ENCODE peak calls at places on chromosomes 13 and 19, in nine cellular contexts. One of them, this sample, is unnamed.

GRCh38 chr13:72390909-72391308 is 336.5 kb downstream of the MZT1 start:
- DNase-seq in breast epithelium: peak; percentile 22
- DNase-seq in stimulated activated CD4-positive, alpha-beta T cell treated with anti-CD3 and anti-CD28 coated beads, Interleukin-15, amount 100 ng/mL, for 1 hour: no peak
- DNase-seq in NCI-H345: no peak
- DNase-seq in PC-3: peak; percentile 90
- DNase-seq in HT1080: peak; percentile 91
- DNase-seq in stimulated activated CD8-positive, alpha-beta memory T cell treated with anti-CD3 and anti-CD28 coated beads, Interleukin-15, amount 100 ng/mL, for 4 hours: no peak
- DNase-seq in activated CD4-positive, CD25-positive, alpha-beta regulatory T cell: no peak
- DNase-seq in AG08396: no peak
- DNase-seq in this sample: no peak

GRCh38 chr19:2198317-2198716 is 34.6 kb downstream of the DOT1L start:
- DNase-seq in breast epithelium: no peak
- DNase-seq in AG08396: no peak
- DNase-seq in stimulated activated CD8-positive, alpha-beta memory T cell treated with anti-CD3 and anti-CD28 coated beads, Interleukin-15, amount 100 ng/mL, for 4 hours: no peak
- DNase-seq in HT1080: no peak
- DNase-seq in PC-3: no peak
- DNase-seq in stimulated activated CD4-positive, alpha-beta T cell treated with anti-CD3 and anti-CD28 coated beads, Interleukin-15, amount 100 ng/mL, for 1 hour: no peak
- DNase-seq in NCI-H345: no peak
- DNase-seq in activated CD4-positive, CD25-positive, alpha-beta regulatory T cell: no peak
- DNase-seq in this sample: no peak

GRCh38 chr13:99432637-99433542 is 68.4 kb upstream of the TM9SF2 start:
- DNase-seq in stimulated activated CD4-positive, alpha-beta T cell treated with anti-CD3 and anti-CD28 coated beads, Interleukin-15, amount 100 ng/mL, for 1 hour: peak; percentile 71
- DNase-seq in AG08396: peak; percentile 55
- DNase-seq in stimulated activated CD8-positive, alpha-beta memory T cell treated with anti-CD3 and anti-CD28 coated beads, Interleukin-15, amount 100 ng/mL, for 4 hours: peak; percentile 77
- DNase-seq in NCI-H345: no peak
- DNase-seq in PC-3: peak; percentile 75
- DNase-seq in HT1080: peak; percentile 83
- DNase-seq in breast epithelium: peak; percentile 38
- DNase-seq in activated CD4-positive, CD25-positive, alpha-beta regulatory T cell: peak; percentile 76
- DNase-seq in this sample: peak; percentile 54

GRCh38 chr13:86870388-86870966 is 800.7 kb upstream of the SLITRK5 start:
- DNase-seq in NCI-H345: peak; percentile 9
- DNase-seq in stimulated activated CD8-positive, alpha-beta memory T cell treated with anti-CD3 and anti-CD28 coated beads, Interleukin-15, amount 100 ng/mL, for 4 hours: no peak
- DNase-seq in AG08396: no peak
- DNase-seq in breast epithelium: no peak
- DNase-seq in stimulated activated CD4-positive, alpha-beta T cell treated with anti-CD3 and anti-CD28 coated beads, Interleukin-15, amount 100 ng/mL, for 1 hour: no peak
- DNase-seq in PC-3: peak; percentile 38
- DNase-seq in activated CD4-positive, CD25-positive, alpha-beta regulatory T cell: no peak
- DNase-seq in HT1080: peak; percentile 17
- DNase-seq in this sample: peak; percentile 2

GRCh38 chr19:1601613-1602064 is 3.6 kb downstream of the UQCR11 start:
- DNase-seq in activated CD4-positive, CD25-positive, alpha-beta regulatory T cell: no peak
- DNase-seq in NCI-H345: no peak
- DNase-seq in AG08396: no peak
- DNase-seq in stimulated activated CD8-positive, alpha-beta memory T cell treated with anti-CD3 and anti-CD28 coated beads, Interleukin-15, amount 100 ng/mL, for 4 hours: no peak
- DNase-seq in HT1080: no peak
- DNase-seq in stimulated activated CD4-positive, alpha-beta T cell treated with anti-CD3 and anti-CD28 coated beads, Interleukin-15, amount 100 ng/mL, for 1 hour: no peak
- DNase-seq in breast epithelium: no peak
- DNase-seq in PC-3: peak; percentile 8
- DNase-seq in this sample: no peak

GRCh38 chr13:75226755-75227435 is 255.1 kb downstream of the TBC1D4 start:
- DNase-seq in breast epithelium: no peak
- DNase-seq in NCI-H345: no peak
- DNase-seq in stimulated activated CD4-positive, alpha-beta T cell treated with anti-CD3 and anti-CD28 coated beads, Interleukin-15, amount 100 ng/mL, for 1 hour: no peak
- DNase-seq in PC-3: peak; percentile 89
- DNase-seq in HT1080: peak; percentile 90
- DNase-seq in stimulated activated CD8-positive, alpha-beta memory T cell treated with anti-CD3 and anti-CD28 coated beads, Interleukin-15, amount 100 ng/mL, for 4 hours: no peak
- DNase-seq in AG08396: peak; percentile 70
- DNase-seq in activated CD4-positive, CD25-positive, alpha-beta regulatory T cell: no peak
- DNase-seq in this sample: no peak

GRCh38 chr19:15422311-15423075 is 3.7 kb upstream of the AKAP8L start:
- DNase-seq in activated CD4-positive, CD25-positive, alpha-beta regulatory T cell: no peak
- DNase-seq in stimulated activated CD4-positive, alpha-beta T cell treated with anti-CD3 and anti-CD28 coated beads, Interleukin-15, amount 100 ng/mL, for 1 hour: no peak
- DNase-seq in AG08396: no peak
- DNase-seq in NCI-H345: no peak
- DNase-seq in HT1080: no peak
- DNase-seq in breast epithelium: no peak
- DNase-seq in stimulated activated CD8-positive, alpha-beta memory T cell treated with anti-CD3 and anti-CD28 coated beads, Interleukin-15, amount 100 ng/mL, for 4 hours: no peak
- DNase-seq in PC-3: no peak
- DNase-seq in this sample: no peak

GRCh38 chr13:20553309-20553708 is 13.6 kb upstream of the IFT88 start:
- DNase-seq in breast epithelium: no peak
- DNase-seq in activated CD4-positive, CD25-positive, alpha-beta regulatory T cell: no peak
- DNase-seq in stimulated activated CD4-positive, alpha-beta T cell treated with anti-CD3 and anti-CD28 coated beads, Interleukin-15, amount 100 ng/mL, for 1 hour: no peak
- DNase-seq in AG08396: no peak
- DNase-seq in HT1080: no peak
- DNase-seq in stimulated activated CD8-positive, alpha-beta memory T cell treated with anti-CD3 and anti-CD28 coated beads, Interleukin-15, amount 100 ng/mL, for 4 hours: no peak
- DNase-seq in NCI-H345: no peak
- DNase-seq in PC-3: no peak
- DNase-seq in this sample: no peak

GRCh38 chr13:113405481-113406300 is 41.8 kb upstream of the GRTP1 start:
- DNase-seq in breast epithelium: no peak
- DNase-seq in stimulated activated CD4-positive, alpha-beta T cell treated with anti-CD3 and anti-CD28 coated beads, Interleukin-15, amount 100 ng/mL, for 1 hour: no peak
- DNase-seq in NCI-H345: peak; percentile 83
- DNase-seq in HT1080: peak; percentile 26
- DNase-seq in AG08396: no peak
- DNase-seq in stimulated activated CD8-positive, alpha-beta memory T cell treated with anti-CD3 and anti-CD28 coated beads, Interleukin-15, amount 100 ng/mL, for 4 hours: no peak
- DNase-seq in activated CD4-positive, CD25-positive, alpha-beta regulatory T cell: no peak
- DNase-seq in PC-3: no peak
- DNase-seq in this sample: no peak

GRCh38 chr13:85665286-85665685 is 133.9 kb downstream of the SLITRK6 start:
- DNase-seq in NCI-H345: no peak
- DNase-seq in activated CD4-positive, CD25-positive, alpha-beta regulatory T cell: no peak
- DNase-seq in AG08396: peak; percentile 4
- DNase-seq in breast epithelium: no peak
- DNase-seq in stimulated activated CD8-positive, alpha-beta memory T cell treated with anti-CD3 and anti-CD28 coated beads, Interleukin-15, amount 100 ng/mL, for 4 hours: no peak
- DNase-seq in stimulated activated CD4-positive, alpha-beta T cell treated with anti-CD3 and anti-CD28 coated beads, Interleukin-15, amount 100 ng/mL, for 1 hour: no peak
- DNase-seq in PC-3: peak; percentile 59
- DNase-seq in HT1080: peak; percentile 24
- DNase-seq in this sample: no peak

GRCh38 chr19:1981253-1981652 is 34.3 kb downstream of the BTBD2 start:
- DNase-seq in AG08396: no peak
- DNase-seq in NCI-H345: no peak
- DNase-seq in stimulated activated CD8-positive, alpha-beta memory T cell treated with anti-CD3 and anti-CD28 coated beads, Interleukin-15, amount 100 ng/mL, for 4 hours: no peak
- DNase-seq in stimulated activated CD4-positive, alpha-beta T cell treated with anti-CD3 and anti-CD28 coated beads, Interleukin-15, amount 100 ng/mL, for 1 hour: no peak
- DNase-seq in HT1080: no peak
- DNase-seq in PC-3: no peak
- DNase-seq in breast epithelium: no peak
- DNase-seq in activated CD4-positive, CD25-positive, alpha-beta regulatory T cell: no peak
- DNase-seq in this sample: no peak

GRCh38 chr19:3852614-3853254 is 16.1 kb downstream of the ZFR2 start:
- DNase-seq in PC-3: peak; percentile 88
- DNase-seq in NCI-H345: peak; percentile 23
- DNase-seq in stimulated activated CD8-positive, alpha-beta memory T cell treated with anti-CD3 and anti-CD28 coated beads, Interleukin-15, amount 100 ng/mL, for 4 hours: peak; percentile 10
- DNase-seq in breast epithelium: no peak
- DNase-seq in HT1080: peak; percentile 89
- DNase-seq in stimulated activated CD4-positive, alpha-beta T cell treated with anti-CD3 and anti-CD28 coated beads, Interleukin-15, amount 100 ng/mL, for 1 hour: no peak
- DNase-seq in activated CD4-positive, CD25-positive, alpha-beta regulatory T cell: no peak
- DNase-seq in AG08396: peak; percentile 83
- DNase-seq in this sample: peak; percentile 87

GRCh38 chr19:5487222-5487621 is 32.0 kb downstream of the ZNRF4 start:
- DNase-seq in stimulated activated CD4-positive, alpha-beta T cell treated with anti-CD3 and anti-CD28 coated beads, Interleukin-15, amount 100 ng/mL, for 1 hour: no peak
- DNase-seq in breast epithelium: no peak
- DNase-seq in NCI-H345: no peak
- DNase-seq in HT1080: no peak
- DNase-seq in activated CD4-positive, CD25-positive, alpha-beta regulatory T cell: no peak
- DNase-seq in PC-3: peak; percentile 72
- DNase-seq in AG08396: no peak
- DNase-seq in stimulated activated CD8-positive, alpha-beta memory T cell treated with anti-CD3 and anti-CD28 coated beads, Interleukin-15, amount 100 ng/mL, for 4 hours: no peak
- DNase-seq in this sample: no peak

GRCh38 chr19:54095136-54095858 is 5.3 kb downstream of the OSCAR start:
- DNase-seq in stimulated activated CD8-positive, alpha-beta memory T cell treated with anti-CD3 and anti-CD28 coated beads, Interleukin-15, amount 100 ng/mL, for 4 hours: no peak
- DNase-seq in PC-3: no peak
- DNase-seq in NCI-H345: no peak
- DNase-seq in AG08396: no peak
- DNase-seq in HT1080: no peak
- DNase-seq in stimulated activated CD4-positive, alpha-beta T cell treated with anti-CD3 and anti-CD28 coated beads, Interleukin-15, amount 100 ng/mL, for 1 hour: no peak
- DNase-seq in activated CD4-positive, CD25-positive, alpha-beta regulatory T cell: no peak
- DNase-seq in breast epithelium: no peak
- DNase-seq in this sample: no peak

GRCh38 chr19:39953915-39954314 is 17.1 kb upstream of the PSMC4 start:
- DNase-seq in NCI-H345: no peak
- DNase-seq in stimulated activated CD4-positive, alpha-beta T cell treated with anti-CD3 and anti-CD28 coated beads, Interleukin-15, amount 100 ng/mL, for 1 hour: no peak
- DNase-seq in activated CD4-positive, CD25-positive, alpha-beta regulatory T cell: no peak
- DNase-seq in AG08396: no peak
- DNase-seq in stimulated activated CD8-positive, alpha-beta memory T cell treated with anti-CD3 and anti-CD28 coated beads, Interleukin-15, amount 100 ng/mL, for 4 hours: no peak
- DNase-seq in HT1080: no peak
- DNase-seq in breast epithelium: no peak
- DNase-seq in PC-3: no peak
- DNase-seq in this sample: no peak

GRCh38 chr19:3983542-3983914 is 1.7 kb downstream of the EEF2 start:
- DNase-seq in PC-3: no peak
- DNase-seq in activated CD4-positive, CD25-positive, alpha-beta regulatory T cell: no peak
- DNase-seq in AG08396: no peak
- DNase-seq in stimulated activated CD4-positive, alpha-beta T cell treated with anti-CD3 and anti-CD28 coated beads, Interleukin-15, amount 100 ng/mL, for 1 hour: no peak
- DNase-seq in HT1080: no peak
- DNase-seq in stimulated activated CD8-positive, alpha-beta memory T cell treated with anti-CD3 and anti-CD28 coated beads, Interleukin-15, amount 100 ng/mL, for 4 hours: no peak
- DNase-seq in NCI-H345: no peak
- DNase-seq in breast epithelium: peak; percentile 17
- DNase-seq in this sample: no peak

GRCh38 chr13:80751854-80752253 is 410.9 kb upstream of the SPRY2 start:
- DNase-seq in stimulated activated CD4-positive, alpha-beta T cell treated with anti-CD3 and anti-CD28 coated beads, Interleukin-15, amount 100 ng/mL, for 1 hour: no peak
- DNase-seq in HT1080: no peak
- DNase-seq in PC-3: no peak
- DNase-seq in NCI-H345: no peak
- DNase-seq in stimulated activated CD8-positive, alpha-beta memory T cell treated with anti-CD3 and anti-CD28 coated beads, Interleukin-15, amount 100 ng/mL, for 4 hours: no peak
- DNase-seq in activated CD4-positive, CD25-positive, alpha-beta regulatory T cell: no peak
- DNase-seq in AG08396: no peak
- DNase-seq in breast epithelium: no peak
- DNase-seq in this sample: no peak

GRCh38 chr13:75857291-75857690 is 221.2 kb downstream of the LMO7 start:
- DNase-seq in stimulated activated CD4-positive, alpha-beta T cell treated with anti-CD3 and anti-CD28 coated beads, Interleukin-15, amount 100 ng/mL, for 1 hour: no peak
- DNase-seq in NCI-H345: no peak
- DNase-seq in PC-3: no peak
- DNase-seq in activated CD4-positive, CD25-positive, alpha-beta regulatory T cell: no peak
- DNase-seq in HT1080: no peak
- DNase-seq in stimulated activated CD8-positive, alpha-beta memory T cell treated with anti-CD3 and anti-CD28 coated beads, Interleukin-15, amount 100 ng/mL, for 4 hours: no peak
- DNase-seq in AG08396: no peak
- DNase-seq in breast epithelium: no peak
- DNase-seq in this sample: no peak

GRCh38 chr13:35524192-35524591 is 47.7 kb upstream of the MAB21L1 start:
- DNase-seq in HT1080: no peak
- DNase-seq in stimulated activated CD8-positive, alpha-beta memory T cell treated with anti-CD3 and anti-CD28 coated beads, Interleukin-15, amount 100 ng/mL, for 4 hours: no peak
- DNase-seq in stimulated activated CD4-positive, alpha-beta T cell treated with anti-CD3 and anti-CD28 coated beads, Interleukin-15, amount 100 ng/mL, for 1 hour: no peak
- DNase-seq in activated CD4-positive, CD25-positive, alpha-beta regulatory T cell: no peak
- DNase-seq in breast epithelium: no peak
- DNase-seq in AG08396: no peak
- DNase-seq in NCI-H345: no peak
- DNase-seq in PC-3: no peak
- DNase-seq in this sample: no peak

GRCh38 chr13:54337526-54337925 is 1308.9 kb downstream of the OLFM4 start:
- DNase-seq in HT1080: no peak
- DNase-seq in stimulated activated CD8-positive, alpha-beta memory T cell treated with anti-CD3 and anti-CD28 coated beads, Interleukin-15, amount 100 ng/mL, for 4 hours: no peak
- DNase-seq in breast epithelium: no peak
- DNase-seq in AG08396: no peak
- DNase-seq in activated CD4-positive, CD25-positive, alpha-beta regulatory T cell: no peak
- DNase-seq in PC-3: no peak
- DNase-seq in NCI-H345: no peak
- DNase-seq in stimulated activated CD4-positive, alpha-beta T cell treated with anti-CD3 and anti-CD28 coated beads, Interleukin-15, amount 100 ng/mL, for 1 hour: no peak
- DNase-seq in this sample: no peak

GRCh38 chr13:23739597-23739996 is 149.6 kb downstream of the MIPEP start:
- DNase-seq in HT1080: no peak
- DNase-seq in stimulated activated CD8-positive, alpha-beta memory T cell treated with anti-CD3 and anti-CD28 coated beads, Interleukin-15, amount 100 ng/mL, for 4 hours: no peak
- DNase-seq in AG08396: no peak
- DNase-seq in stimulated activated CD4-positive, alpha-beta T cell treated with anti-CD3 and anti-CD28 coated beads, Interleukin-15, amount 100 ng/mL, for 1 hour: no peak
- DNase-seq in activated CD4-positive, CD25-positive, alpha-beta regulatory T cell: no peak
- DNase-seq in breast epithelium: no peak
- DNase-seq in PC-3: no peak
- DNase-seq in NCI-H345: peak; percentile 75
- DNase-seq in this sample: no peak

GRCh38 chr19:10134040-10134439 is 14.3 kb upstream of the EIF3G start:
- DNase-seq in activated CD4-positive, CD25-positive, alpha-beta regulatory T cell: no peak
- DNase-seq in stimulated activated CD4-positive, alpha-beta T cell treated with anti-CD3 and anti-CD28 coated beads, Interleukin-15, amount 100 ng/mL, for 1 hour: no peak
- DNase-seq in PC-3: no peak
- DNase-seq in AG08396: no peak
- DNase-seq in NCI-H345: no peak
- DNase-seq in stimulated activated CD8-positive, alpha-beta memory T cell treated with anti-CD3 and anti-CD28 coated beads, Interleukin-15, amount 100 ng/mL, for 4 hours: no peak
- DNase-seq in HT1080: no peak
- DNase-seq in breast epithelium: no peak
- DNase-seq in this sample: no peak

GRCh38 chr13:85557651-85558050 is 241.6 kb downstream of the SLITRK6 start:
- DNase-seq in activated CD4-positive, CD25-positive, alpha-beta regulatory T cell: no peak
- DNase-seq in stimulated activated CD8-positive, alpha-beta memory T cell treated with anti-CD3 and anti-CD28 coated beads, Interleukin-15, amount 100 ng/mL, for 4 hours: no peak
- DNase-seq in NCI-H345: no peak
- DNase-seq in stimulated activated CD4-positive, alpha-beta T cell treated with anti-CD3 and anti-CD28 coated beads, Interleukin-15, amount 100 ng/mL, for 1 hour: no peak
- DNase-seq in PC-3: no peak
- DNase-seq in HT1080: no peak
- DNase-seq in AG08396: no peak
- DNase-seq in breast epithelium: no peak
- DNase-seq in this sample: no peak

GRCh38 chr13:108681986-108682562 is 52.7 kb downstream of the MYO16 start:
- DNase-seq in stimulated activated CD8-positive, alpha-beta memory T cell treated with anti-CD3 and anti-CD28 coated beads, Interleukin-15, amount 100 ng/mL, for 4 hours: no peak
- DNase-seq in stimulated activated CD4-positive, alpha-beta T cell treated with anti-CD3 and anti-CD28 coated beads, Interleukin-15, amount 100 ng/mL, for 1 hour: no peak
- DNase-seq in breast epithelium: no peak
- DNase-seq in PC-3: no peak
- DNase-seq in NCI-H345: no peak
- DNase-seq in AG08396: no peak
- DNase-seq in HT1080: no peak
- DNase-seq in activated CD4-positive, CD25-positive, alpha-beta regulatory T cell: no peak
- DNase-seq in this sample: no peak

GRCh38 chr19:55232986-55233385 is 4.4 kb upstream of the TMEM86B start:
- DNase-seq in AG08396: no peak
- DNase-seq in HT1080: no peak
- DNase-seq in NCI-H345: no peak
- DNase-seq in breast epithelium: no peak
- DNase-seq in activated CD4-positive, CD25-positive, alpha-beta regulatory T cell: no peak
- DNase-seq in stimulated activated CD4-positive, alpha-beta T cell treated with anti-CD3 and anti-CD28 coated beads, Interleukin-15, amount 100 ng/mL, for 1 hour: no peak
- DNase-seq in PC-3: no peak
- DNase-seq in stimulated activated CD8-positive, alpha-beta memory T cell treated with anti-CD3 and anti-CD28 coated beads, Interleukin-15, amount 100 ng/mL, for 4 hours: no peak
- DNase-seq in this sample: no peak

GRCh38 chr13:30107536-30108136 is 199.7 kb downstream of the KATNAL1 start:
- DNase-seq in AG08396: peak; percentile 70
- DNase-seq in stimulated activated CD4-positive, alpha-beta T cell treated with anti-CD3 and anti-CD28 coated beads, Interleukin-15, amount 100 ng/mL, for 1 hour: no peak
- DNase-seq in PC-3: peak; percentile 55
- DNase-seq in NCI-H345: no peak
- DNase-seq in HT1080: peak; percentile 76
- DNase-seq in stimulated activated CD8-positive, alpha-beta memory T cell treated with anti-CD3 and anti-CD28 coated beads, Interleukin-15, amount 100 ng/mL, for 4 hours: no peak
- DNase-seq in activated CD4-positive, CD25-positive, alpha-beta regulatory T cell: no peak
- DNase-seq in breast epithelium: no peak
- DNase-seq in this sample: no peak

GRCh38 chr13:100547805-100548204 is 40.8 kb downstream of the GGACT start:
- DNase-seq in NCI-H345: no peak
- DNase-seq in PC-3: no peak
- DNase-seq in breast epithelium: peak; percentile 65
- DNase-seq in stimulated activated CD4-positive, alpha-beta T cell treated with anti-CD3 and anti-CD28 coated beads, Interleukin-15, amount 100 ng/mL, for 1 hour: no peak
- DNase-seq in AG08396: no peak
- DNase-seq in HT1080: no peak
- DNase-seq in stimulated activated CD8-positive, alpha-beta memory T cell treated with anti-CD3 and anti-CD28 coated beads, Interleukin-15, amount 100 ng/mL, for 4 hours: no peak
- DNase-seq in activated CD4-positive, CD25-positive, alpha-beta regulatory T cell: no peak
- DNase-seq in this sample: no peak

GRCh38 chr19:43687660-43687997 is 17.7 kb upstream of the PLAUR start:
- DNase-seq in NCI-H345: no peak
- DNase-seq in activated CD4-positive, CD25-positive, alpha-beta regulatory T cell: no peak
- DNase-seq in PC-3: no peak
- DNase-seq in stimulated activated CD4-positive, alpha-beta T cell treated with anti-CD3 and anti-CD28 coated beads, Interleukin-15, amount 100 ng/mL, for 1 hour: no peak
- DNase-seq in HT1080: no peak
- DNase-seq in AG08396: no peak
- DNase-seq in stimulated activated CD8-positive, alpha-beta memory T cell treated with anti-CD3 and anti-CD28 coated beads, Interleukin-15, amount 100 ng/mL, for 4 hours: no peak
- DNase-seq in breast epithelium: no peak
- DNase-seq in this sample: no peak